ENCODE peak calls at places on chromosome 22, in nine cellular contexts. C is tibial artery, O is heart right ventricle, M is GM23338, K is ascending aorta, I is breast epithelium, S is PC-3, W is pancreas, N is spleen. R is an unnamed sample. For H3K27me3, the result is how much of the 10 kb centered on the place peaks cover.

GRCh38 chr22:42114721-42115120 is 15.9 kb downstream of the CYP2D6 start:
- DNase-seq in C (no peak), O (no peak), M (peak), K (no peak), I (no peak), S (peak), W (no peak), N (no peak), R (no peak)

GRCh38 chr22:19477321-19478085 is 1.5 kb downstream of the UFD1 start:
- DNase-seq in C (no peak), O (no peak), M (no peak), K (no peak), I (no peak), S (peak), W (no peak), N (no peak), R (no peak)

GRCh38 chr22:39612811-39613548 is 42.4 kb downstream of the CACNA1I start:
- DNase-seq in C (no peak), O (no peak), M (no peak), K (no peak), I (no peak), S (no peak), W (no peak), N (no peak), R (no peak)

GRCh38 chr22:18974477-18975180 is 38.5 kb upstream of the PRODH start:
- DNase-seq in C (no peak), O (no peak), M (no peak), K (no peak), I (no peak), S (no peak), W (no peak), N (no peak), R (no peak)

GRCh38 chr22:28016781-28017557 is 97.9 kb upstream of the PITPNB start:
- DNase-seq in C (peak), O (no peak), M (no peak), K (peak), I (no peak), S (no peak), W (peak), N (peak), R (no peak)

GRCh38 chr22:19755722-19756287 is 4.8 kb upstream of the TBX1 start:
- DNase-seq in C (no peak), O (no peak), M (peak), K (no peak), I (no peak), S (no peak), W (no peak), N (no peak), R (no peak)

GRCh38 chr22:45781941-45782340 is 110.3 kb downstream of the ATXN10 start:
- DNase-seq in C (no peak), O (no peak), M (no peak), K (no peak), I (no peak), S (peak), W (no peak), N (no peak), R (no peak)

GRCh38 chr22:28429711-28430110 is 249.9 kb downstream of the TTC28 start:
- DNase-seq in C (no peak), O (no peak), M (no peak), K (no peak), I (no peak), S (no peak), W (no peak), N (no peak), R (no peak)

GRCh38 chr22:45448431-45448830 is 34.9 kb downstream of the RIBC2 start:
- DNase-seq in C (peak), O (peak), M (no peak), K (peak), I (no peak), S (no peak), W (no peak), N (no peak), R (no peak)

GRCh38 chr22:27022256-27022655 is 364.9 kb downstream of the MIAT start:
- DNase-seq in C (no peak), O (no peak), M (no peak), K (no peak), I (no peak), S (no peak), W (no peak), N (no peak), R (no peak)

GRCh38 chr22:23632178-23632577 is at the start of gene DRICH1:
- DNase-seq in C (no peak), O (no peak), M (no peak), K (no peak), I (no peak), S (peak), W (no peak), N (no peak), R (no peak)
- H3K27me3 ChIP-seq in C (under half), O (under half), M (under half), K (under half), I (under half), S (under half), W (under half), N (under half), R (under half)

DNA sequence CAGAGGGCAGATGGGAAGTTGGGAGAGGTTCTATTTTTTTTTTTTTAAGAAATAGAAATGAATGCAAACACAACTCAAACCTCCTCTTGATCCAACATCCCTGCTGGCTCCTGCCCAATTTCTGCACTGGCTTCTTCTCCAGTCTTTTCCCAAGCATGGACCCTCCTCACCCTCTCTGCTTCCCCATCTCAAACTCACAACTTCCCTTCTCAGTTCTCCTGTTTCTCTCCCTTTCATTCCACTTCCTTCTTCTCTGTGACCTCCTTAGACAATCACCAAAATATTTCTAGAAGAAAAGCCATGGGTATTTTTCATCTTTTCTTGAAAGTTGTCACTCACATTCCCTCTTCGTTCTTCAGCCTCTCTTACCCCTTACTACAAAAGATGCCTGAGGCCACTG is 85.2 kb upstream of the VPREB1 start:
- DNase-seq in C (no peak), O (no peak), M (no peak), K (no peak), I (no peak), S (no peak), W (no peak), N (no peak), R (no peak)
- H3K27ac ChIP-seq in C (no peak), O (no peak), M (no peak), K (no peak), I (no peak), S (no peak), W (no peak), N (no peak), R (no peak)

GRCh38 chr22:43160497-43161126 is 9.3 kb downstream of the TSPO start:
- DNase-seq in C (no peak), O (no peak), M (no peak), K (no peak), I (no peak), S (no peak), W (no peak), N (no peak), R (no peak)

GRCh38 chr22:43157874-43158546 is 6.7 kb downstream of the TSPO start:
- DNase-seq in C (no peak), O (no peak), M (no peak), K (no peak), I (no peak), S (no peak), W (no peak), N (no peak), R (no peak)

GRCh38 chr22:43158778-43159483 is 7.6 kb downstream of the TSPO start:
- DNase-seq in C (no peak), O (no peak), M (no peak), K (no peak), I (no peak), S (no peak), W (no peak), N (no peak), R (no peak)

GRCh38 chr22:43162412-43163150 is 11.2 kb downstream of the TSPO start:
- DNase-seq in C (no peak), O (no peak), M (no peak), K (no peak), I (no peak), S (no peak), W (no peak), N (no peak), R (no peak)

DNA sequence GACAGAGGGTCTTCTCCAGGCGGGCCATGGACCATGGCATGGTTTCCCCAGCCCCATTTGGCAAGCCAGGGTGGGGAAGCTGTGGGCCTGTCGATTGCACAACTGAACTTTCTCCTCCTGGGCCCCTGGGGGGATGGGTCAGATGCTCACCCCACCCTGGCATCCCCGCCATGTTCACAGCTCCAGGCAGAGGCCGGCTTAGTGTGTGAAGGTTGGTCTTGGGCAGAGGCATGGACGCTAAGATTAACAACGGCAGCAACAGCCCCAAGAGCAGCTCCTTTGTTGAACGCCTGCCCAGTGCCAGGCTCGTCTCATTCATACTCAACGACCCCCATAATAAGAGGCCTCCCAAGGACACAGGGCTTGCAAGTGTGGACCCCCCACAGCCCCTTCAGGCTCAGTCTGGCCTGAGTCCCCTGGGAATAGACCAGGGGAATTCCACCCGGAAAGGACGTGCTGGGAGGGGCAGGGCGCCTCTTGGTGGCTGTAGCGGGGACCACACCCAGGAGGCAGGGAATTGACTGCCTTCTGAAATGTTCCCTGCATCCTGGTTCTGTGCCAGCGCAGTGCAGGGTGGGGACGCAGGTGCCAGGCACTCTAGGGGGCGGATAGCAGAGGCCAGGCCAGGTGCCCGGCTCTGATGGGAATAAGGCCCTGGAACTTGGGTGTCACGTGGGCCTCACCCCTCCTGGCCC is 8.3 kb downstream of the TSPO start:
- DNase-seq in C (no peak), O (no peak), M (peak), K (no peak), I (no peak), S (no peak), W (no peak), N (peak), R (no peak)
- TF ChIP-seq CTCF in C (no peak), O (no peak), M (peak), K (peak), I (no peak), S (peak), W (peak), N (peak), R (no peak)

GRCh38 chr22:49142891-49143290 is 684.8 kb downstream of the BRD1 start:
- DNase-seq in C (no peak), O (no peak), M (no peak), K (no peak), I (no peak), S (no peak), W (no peak), N (peak), R (no peak)
- H3K27me3 ChIP-seq in C (under half), O (under half), M (under half), K (under half), I (under half), S (under half), W (under half), N (under half), R (under half)

DNA sequence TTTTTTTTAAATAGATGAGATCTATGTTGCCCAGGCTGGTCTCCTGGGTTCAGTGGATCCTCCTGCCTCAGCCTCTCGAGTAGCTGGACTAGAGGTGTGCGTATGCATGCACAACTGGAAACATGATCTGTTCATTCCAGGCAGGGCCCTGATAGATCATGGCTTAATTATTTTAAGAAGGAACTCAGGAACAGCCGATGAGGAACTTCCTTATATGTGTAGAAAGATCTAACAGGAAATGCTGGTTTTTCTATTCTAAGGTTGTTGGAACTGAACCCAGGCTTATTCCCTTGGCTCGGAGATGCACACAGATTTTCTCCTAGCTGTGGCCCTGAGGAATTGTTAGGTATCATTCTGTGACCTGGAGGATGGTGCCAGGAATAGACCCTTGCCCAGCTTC is 32.4 kb downstream of the SPECC1L start:
- DNase-seq in C (no peak), O (no peak), M (no peak), K (no peak), I (no peak), S (peak), W (no peak), N (no peak), R (no peak)
- H3K27ac ChIP-seq in C (peak), O (peak), M (no peak), K (peak), I (peak), S (peak), W (peak), N (peak), R (no peak)

R was measured in CD4-positive, alpha-beta T cell.